ENCODE peak calls at places on chromosomes 2 and 18, in six cellular contexts. D is stimulated activated CD4-positive, alpha-beta T cell treated with anti-CD3 and anti-CD28 coated beads, TNF-alpha, amount 100 ng/mL, for 48 hours; Q is Peyer's patch; M is activated CD4-positive, alpha-beta T cell treated with anti-CD3 and anti-CD28 coated beads, Interleukin-2, amount 50 U/mL, for 24 hours; J is heart right ventricle; U is NCI-H1436. V is an unnamed sample.

GRCh38 chr2:71831208-71831577 is 316.5 kb downstream of the CYP26B1 start:
- DNase-seq in D (no peak), Q (no peak), M (no peak), J (peak), U (no peak), V (peak)

GRCh38 chr2:69789762-69790600 is 39.5 kb upstream of the GMCL1 start:
- DNase-seq in D (no peak), Q (no peak), M (no peak), J (no peak), U (no peak), V (no peak)

GRCh38 chr2:105100064-105100840 is 62.4 kb downstream of the MRPS9 start:
- DNase-seq in D (no peak), Q (no peak), M (no peak), J (no peak), U (no peak), V (no peak)

GRCh38 chr2:156456616-156457015 is 20.4 kb downstream of the GPD2 start:
- DNase-seq in D (no peak), Q (no peak), M (no peak), J (no peak), U (no peak), V (no peak)

GRCh38 chr2:68737717-68738116 is 3.1 kb downstream of the ARHGAP25 start:
- DNase-seq in D (no peak), Q (peak), M (peak), J (no peak), U (no peak), V (no peak)

GRCh38 chr2:21333694-21334093 is 209.9 kb downstream of the TDRD15 start:
- DNase-seq in D (no peak), Q (no peak), M (no peak), J (no peak), U (no peak), V (no peak)

GRCh38 chr2:112004246-112004645 is 50.8 kb upstream of the TMEM87B start:
- DNase-seq in D (no peak), Q (peak), M (no peak), J (peak), U (no peak), V (peak)

GRCh38 chr2:45669109-45669508 is 17.6 kb downstream of the PRKCE start:
- DNase-seq in D (no peak), Q (no peak), M (no peak), J (no peak), U (no peak), V (peak)

GRCh38 chr2:2448178-2448577 is 117.1 kb upstream of the MYT1L start:
- DNase-seq in D (no peak), Q (no peak), M (no peak), J (no peak), U (no peak), V (no peak)

GRCh38 chr2:217934321-217935131 is 68.3 kb downstream of the TNS1 start:
- DNase-seq in D (no peak), Q (no peak), M (no peak), J (no peak), U (no peak), V (peak)

GRCh38 chr18:45044787-45045186 is 364.1 kb downstream of the SETBP1 start:
- DNase-seq in D (no peak), Q (no peak), M (no peak), J (no peak), U (no peak), V (no peak)

GRCh38 chr2:190503088-190503487 is 31.4 kb downstream of the NEMP2 start:
- DNase-seq in D (no peak), Q (no peak), M (no peak), J (no peak), U (no peak), V (no peak)

GRCh38 chr2:222424729-222425671 is 657 bp downstream of the SGPP2 start:
- DNase-seq in D (no peak), Q (peak), M (no peak), J (peak), U (no peak), V (peak)

GRCh38 chr2:167134381-167135072 is 246.2 kb downstream of the XIRP2 start:
- DNase-seq in D (no peak), Q (no peak), M (no peak), J (no peak), U (peak), V (no peak)

GRCh38 chr18:9215221-9215933 is 78.8 kb downstream of the ANKRD12 start:
- DNase-seq in D (no peak), Q (no peak), M (no peak), J (no peak), U (no peak), V (no peak)

GRCh38 chr18:33578371-33579146 is 540 bp downstream of the ASXL3 start:
- DNase-seq in D (no peak), Q (no peak), M (no peak), J (peak), U (no peak), V (peak)